ENCODE peak calls at places on chromosome 1, in seven cellular contexts. S is fibroblast of lung, B is tibial nerve, G is adrenal gland, C is AG04450, A is neural progenitor cell, T is hepatocyte. I is an unnamed sample.

GRCh38 chr1:221105578-221105977 is 226.3 kb downstream of the HLX start:
- DNase-seq in A (no peak), G (no peak), S (no peak), T (no peak), C (no peak), B (no peak), I (no peak)

GRCh38 chr1:219041141-219041540 is 132.5 kb upstream of the LYPLAL1 start:
- DNase-seq in G (no peak), S (peak; percentile 75), C (peak; percentile 66), A (no peak), B (no peak), T (no peak), I (no peak)

GRCh38 chr1:183096889-183097288 is 73.7 kb downstream of the LAMC1 start:
- DNase-seq in A (no peak), G (no peak), T (no peak), B (peak; percentile 22), C (peak; percentile 92), S (peak; percentile 56), I (no peak)

GRCh38 chr1:27785763-27786162 is 12.7 kb downstream of the STX12 start:
- DNase-seq in G (no peak), B (no peak), S (peak; percentile 52), C (no peak), A (peak; percentile 4), T (peak; percentile 65), I (no peak)

GRCh38 chr1:224435318-224435763 is 744 bp upstream of the WDR26 start:
- DNase-seq in A (peak; percentile 18), B (peak; percentile 14), C (peak; percentile 85), S (peak; percentile 79), T (no peak), G (no peak), I (peak; percentile 54)

GRCh38 chr1:75986478-75986877 is 54.3 kb upstream of the ASB17 start:
- DNase-seq in S (no peak), G (no peak), T (no peak), C (no peak), A (no peak), B (no peak), I (no peak)

GRCh38 chr1:20047058-20047457 is 22.9 kb upstream of the PLA2G5 start:
- DNase-seq in G (no peak), A (no peak), T (no peak), B (no peak), C (no peak), S (no peak), I (no peak)

GRCh38 chr1:125119024-125119441 is 3934.3 kb downstream of the SRGAP2C start:
- DNase-seq in B (no peak), C (no peak), T (no peak), S (no peak), G (no peak), A (no peak), I (no peak)

DNA sequence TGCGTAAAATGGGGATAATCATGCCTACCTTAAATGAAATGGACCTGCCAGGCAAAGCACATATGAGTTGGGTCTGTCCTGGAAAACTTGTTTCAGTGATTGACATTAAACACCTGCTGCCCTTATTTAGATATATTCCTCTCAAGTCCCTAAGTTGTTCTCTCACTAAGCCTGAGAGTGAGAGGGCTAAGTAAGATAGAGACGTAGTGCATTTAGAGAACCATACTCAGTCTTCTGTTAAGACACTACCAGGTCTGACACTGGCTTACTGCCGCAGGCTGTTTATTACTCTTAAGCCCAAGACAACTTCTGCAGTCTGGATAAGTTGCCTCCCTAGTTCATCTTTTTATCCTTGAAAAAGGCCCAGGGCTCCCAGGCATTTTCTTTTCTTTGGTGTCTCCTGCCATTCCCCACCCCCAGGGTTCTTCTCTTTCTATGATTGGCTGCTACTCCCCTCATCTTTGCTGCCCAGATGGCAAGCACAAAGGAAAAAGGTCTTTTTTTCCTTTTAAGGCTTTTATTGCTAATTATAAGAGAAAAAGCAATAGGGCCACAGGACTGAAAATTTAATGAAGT is 38.7 kb downstream of the CACHD1 start:
- DNase-seq in B (no peak), C (no peak), S (no peak), A (peak; percentile 43), T (no peak), G (no peak), I (no peak)
- H3K4me3 ChIP-seq in B (no peak overlapping the region), C (no peak overlapping the region), S (no peak overlapping the region), A (peak overlapping the region; percentile 0), T (no peak overlapping the region), G (no peak overlapping the region), I (no peak overlapping the region)

GRCh38 chr1:12540580-12541273 is 77.3 kb downstream of the DHRS3 start:
- DNase-seq in A (no peak), B (no peak), C (no peak), T (no peak), S (no peak), G (no peak), I (no peak)

GRCh38 chr1:12541274-12542137 is 76.5 kb downstream of the DHRS3 start:
- DNase-seq in A (peak; percentile 51), G (peak; percentile 66), C (no peak), S (peak; percentile 89), B (no peak), T (peak; percentile 48), I (peak; percentile 69)

GRCh38 chr1:12537906-12538461 is 80.0 kb downstream of the DHRS3 start:
- DNase-seq in A (no peak), T (no peak), G (no peak), C (no peak), S (no peak), B (no peak), I (no peak)

GRCh38 chr1:12539320-12539704 is 78.7 kb downstream of the DHRS3 start:
- DNase-seq in A (no peak), T (no peak), C (no peak), S (no peak), G (no peak), B (no peak), I (no peak)

DNA sequence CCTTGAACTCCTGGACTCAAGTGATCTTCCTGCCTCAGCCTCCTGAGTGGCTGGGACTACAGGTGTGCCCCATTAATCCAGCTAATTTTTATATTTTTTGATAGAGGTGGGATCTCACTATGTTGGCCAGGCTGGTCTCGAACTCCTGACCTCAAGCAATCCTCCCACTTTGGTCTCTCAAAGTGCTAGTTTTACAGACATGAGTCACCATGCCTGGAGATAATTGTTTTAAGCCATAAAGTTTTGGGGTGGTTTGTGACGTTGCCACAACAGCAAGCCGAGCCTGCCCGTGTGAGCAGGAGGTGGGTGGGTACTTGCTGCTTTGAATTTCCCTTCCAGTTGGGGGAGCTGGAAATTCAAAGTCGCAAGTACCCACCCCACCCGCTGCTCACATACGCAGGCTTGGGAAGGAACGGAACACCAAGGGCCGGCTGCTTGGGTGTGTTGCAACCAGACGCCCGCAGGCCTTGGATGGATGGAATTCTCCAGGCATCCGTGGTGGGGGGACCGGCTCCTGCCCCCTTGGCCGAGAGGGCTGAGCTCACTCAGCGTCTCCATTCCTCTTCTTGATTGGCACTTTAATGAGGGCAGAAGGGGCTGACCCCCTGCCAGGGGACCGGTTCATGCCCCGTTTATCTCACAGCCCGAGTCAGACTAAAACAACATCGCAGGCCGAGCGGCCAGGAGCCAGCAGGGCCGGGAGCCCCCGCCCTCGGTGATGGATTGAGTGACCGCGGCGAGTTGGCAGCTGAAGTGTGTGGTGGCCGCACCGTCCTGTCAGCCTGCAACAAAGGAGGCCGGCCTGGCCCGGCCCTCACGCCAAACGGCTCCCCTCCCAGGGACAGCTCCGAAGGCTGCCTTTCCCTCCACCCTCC is 78.1 kb downstream of the DHRS3 start:
- DNase-seq in C (peak; percentile 79), B (peak; percentile 74), T (peak; percentile 80), G (peak; percentile 77), S (peak; percentile 99), A (peak; percentile 74), I (peak; percentile 88)
- H3K4me3 ChIP-seq in C (no peak overlapping the region), B (no peak overlapping the region), T (no peak overlapping the region), G (no peak overlapping the region), S (no peak overlapping the region), A (no peak overlapping the region), I (peak overlapping the region; percentile 22)

GRCh38 chr1:117616356-117616755 is 10.5 kb downstream of the TENT5C start:
- DNase-seq in A (no peak), T (no peak), G (no peak), S (no peak), B (no peak), C (no peak), I (no peak)

GRCh38 chr1:117620440-117620839 is 14.6 kb downstream of the TENT5C start:
- DNase-seq in T (no peak), A (no peak), S (no peak), C (no peak), B (no peak), G (no peak), I (no peak)

GRCh38 chr1:117621316-117621715 is 15.5 kb downstream of the TENT5C start:
- DNase-seq in B (no peak), S (no peak), T (no peak), C (no peak), G (no peak), A (no peak), I (no peak)

GRCh38 chr1:117616967-117617366 is 11.1 kb downstream of the TENT5C start:
- DNase-seq in A (no peak), T (no peak), G (no peak), S (no peak), B (no peak), C (no peak), I (no peak)

GRCh38 chr1:117618450-117619122 is 12.7 kb downstream of the TENT5C start:
- DNase-seq in A (no peak), S (no peak), B (no peak), G (no peak), T (no peak), C (no peak), I (no peak)
- H3K4me3 ChIP-seq in A (no peak overlapping the region), S (no peak overlapping the region), B (no peak overlapping the region), G (no peak overlapping the region), T (no peak overlapping the region), C (no peak overlapping the region), I (no peak overlapping the region)

GRCh38 chr1:186188736-186189135 is 186.3 kb downstream of the TPR start:
- DNase-seq in A (no peak), C (no peak), G (no peak), B (no peak), T (no peak), S (peak; percentile 41), I (no peak)

GRCh38 chr1:186188004-186188539 is 187.0 kb downstream of the TPR start:
- DNase-seq in B (no peak), G (no peak), C (peak; percentile 47), S (peak; percentile 95), T (peak; percentile 36), A (no peak), I (no peak)

GRCh38 chr1:186187601-186188000 is 187.5 kb downstream of the TPR start:
- DNase-seq in C (no peak), S (no peak), B (no peak), G (no peak), A (no peak), T (no peak), I (no peak)

GRCh38 chr1:186183219-186183618 is 191.8 kb downstream of the TPR start:
- DNase-seq in S (peak; percentile 68), G (no peak), T (no peak), A (no peak), B (peak; percentile 42), C (no peak), I (no peak)

DNA sequence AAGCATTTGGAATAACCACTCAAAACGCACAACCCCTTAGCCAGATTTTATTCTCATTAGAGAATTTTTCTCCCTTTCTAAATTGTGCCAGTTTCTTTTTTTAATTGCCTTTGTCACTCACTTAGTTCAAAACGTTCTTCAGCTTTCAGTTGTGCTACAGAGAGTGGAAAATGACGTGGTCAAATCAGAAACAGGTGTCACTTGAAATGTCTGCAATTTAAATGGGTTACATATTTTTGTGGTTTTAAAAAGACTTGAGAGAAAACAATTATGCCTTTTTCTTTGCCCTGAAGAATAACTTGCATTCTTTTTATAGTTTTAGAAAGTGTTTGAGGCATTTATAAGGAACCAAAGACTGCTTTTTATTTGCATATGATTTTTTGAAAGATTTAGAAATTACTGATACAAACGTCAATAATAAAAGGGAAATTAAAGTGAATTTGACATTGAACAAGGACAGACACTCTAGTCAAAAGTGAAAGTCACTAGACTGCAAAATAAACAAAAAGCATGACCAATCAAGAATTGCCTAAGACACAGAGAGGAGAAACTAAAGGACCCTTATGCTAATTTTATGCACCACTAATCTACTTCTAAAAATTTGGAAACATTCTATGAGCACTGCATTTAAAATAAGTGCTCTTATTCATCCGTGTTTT is 191.0 kb downstream of the TPR start:
- DNase-seq in A (no peak), S (peak; percentile 69), C (no peak), G (no peak), T (no peak), B (no peak), I (no peak)
- H3K4me3 ChIP-seq in A (no peak overlapping the region), S (no peak overlapping the region), C (no peak overlapping the region), G (no peak overlapping the region), T (no peak overlapping the region), B (no peak overlapping the region), I (no peak overlapping the region)

I was measured in H7.